ENCODE peak calls at places on chromosomes 2 and 18, in four cellular contexts. C is SK-N-SH, L is uterus, D is tibial nerve. F is an unnamed sample.

GRCh38 chr2:211823886-211824479 is 714.6 kb downstream of the ERBB4 start:
- DNase-seq in D (no peak), C (no peak), L (no peak), F (no peak)

GRCh38 chr2:17757321-17757720 is 3.4 kb downstream of the GEN1 start:
- DNase-seq in L (no peak), D (no peak), C (no peak), F (no peak)

GRCh38 chr2:31580321-31581117 is at the start of gene SRD5A2:
- DNase-seq in C (peak), L (no peak), D (no peak), F (peak)

GRCh38 chr2:203718087-203718486 is 11.6 kb downstream of the CD28 start:
- DNase-seq in L (peak), C (no peak), D (no peak), F (no peak)

GRCh38 chr2:30282081-30282480 is 50.7 kb downstream of the LBH start:
- DNase-seq in C (no peak), L (no peak), D (no peak), F (no peak)

GRCh38 chr2:235050992-235051351 is 99.2 kb downstream of the SH3BP4 start:
- DNase-seq in D (peak), C (peak), L (peak), F (peak)

GRCh38 chr2:65952966-65953365 is 482.0 kb upstream of the MEIS1 start:
- DNase-seq in C (no peak), L (no peak), D (no peak), F (no peak)

GRCh38 chr2:122138561-122138960 is 383.1 kb downstream of the TSN start:
- DNase-seq in D (no peak), L (no peak), C (no peak), F (no peak)

GRCh38 chr2:124301915-124302314 is 276.8 kb downstream of the CNTNAP5 start:
- DNase-seq in C (no peak), L (no peak), D (no peak), F (no peak)

GRCh38 chr18:24726727-24727539 is 266.5 kb downstream of the HRH4 start:
- DNase-seq in C (peak), L (peak), D (peak), F (peak)

GRCh38 chr2:233979748-233980147 is 62.6 kb downstream of the TRPM8 start:
- DNase-seq in L (no peak), C (no peak), D (no peak), F (no peak)

GRCh38 chr18:27763341-27763740 is 413.6 kb downstream of the CDH2 start:
- DNase-seq in C (no peak), D (no peak), L (no peak), F (no peak)

GRCh38 chr2:126769118-126769517 is 113.2 kb downstream of the GYPC start:
- DNase-seq in L (no peak), D (no peak), C (no peak), F (no peak)

GRCh38 chr2:54722641-54723299 is 692 bp upstream of the EML6 start:
- DNase-seq in D (no peak), C (no peak), L (no peak), F (no peak)

GRCh38 chr2:240819404-240820013 is 510 bp downstream of the KIF1A start:
- DNase-seq in D (no peak), L (no peak), C (peak), F (no peak)

GRCh38 chr18:58565021-58565420 is 63.9 kb downstream of the ALPK2 start:
- DNase-seq in L (no peak), C (no peak), D (peak), F (no peak)

GRCh38 chr2:73823916-73824523 is 4.7 kb upstream of the STAMBP start:
- DNase-seq in D (peak), L (peak), C (peak), F (no peak)

GRCh38 chr2:201580486-201580885 is 62.8 kb downstream of the TMEM237 start:
- DNase-seq in L (no peak), D (no peak), C (no peak), F (no peak)

GRCh38 chr2:96962567-96963203 is 23.7 kb downstream of the FAM178B start:
- DNase-seq in C (no peak), D (no peak), L (no peak), F (no peak)

GRCh38 chr2:55419236-55419513 is 481 bp downstream of the CCDC88A start:
- DNase-seq in C (peak), L (no peak), D (peak), F (no peak)

GRCh38 chr2:219401621-219402020 is 13.9 kb upstream of the DNPEP start:
- DNase-seq in D (no peak), L (no peak), C (no peak), F (no peak)

GRCh38 chr2:73759904-73760303 is 20.0 kb downstream of the DUSP11 start:
- DNase-seq in L (no peak), D (no peak), C (no peak), F (no peak)

GRCh38 chr2:112480540-112481049 is 1.4 kb upstream of the TTL start:
- DNase-seq in L (no peak), C (peak), D (no peak), F (no peak)

GRCh38 chr2:10137053-10137843 is 14.7 kb downstream of the RRM2 start:
- DNase-seq in D (no peak), C (no peak), L (no peak), F (no peak)

GRCh38 chr2:212711851-212712250 is 173.2 kb upstream of the ERBB4 start:
- DNase-seq in L (no peak), C (no peak), D (no peak), F (no peak)

GRCh38 chr2:56583796-56584313 is 400.1 kb downstream of the CCDC85A start:
- DNase-seq in C (no peak), D (no peak), L (no peak), F (no peak)

GRCh38 chr18:12288406-12288762 is 19.7 kb upstream of the TUBB6 start:
- DNase-seq in C (no peak), L (no peak), D (no peak), F (no peak)

GRCh38 chr2:119550346-119550745 is 6.1 kb downstream of the CFAP221 start:
- DNase-seq in D (no peak), L (no peak), C (no peak), F (no peak)

GRCh38 chr2:78418041-78418440 is 607.5 kb upstream of the REG3G start:
- DNase-seq in C (no peak), D (no peak), L (no peak), F (no peak)

GRCh38 chr18:75110846-75111415 is 98.0 kb downstream of the PTGR3 start:
- DNase-seq in C (no peak), D (no peak), L (no peak), F (no peak)

GRCh38 chr2:189293164-189293563 is 113.6 kb upstream of the COL5A2 start:
- DNase-seq in L (no peak), C (no peak), D (no peak), F (no peak)

GRCh38 chr2:227860116-227860724 is 11.2 kb upstream of the DAW1 start:
- DNase-seq in D (no peak), C (no peak), L (no peak), F (no peak)

GRCh38 chr2:183409662-183410061 is 285.4 kb downstream of the NUP35 start:
- DNase-seq in L (no peak), C (no peak), D (no peak), F (no peak)

GRCh38 chr2:224645722-224646121 is 60.6 kb upstream of the CUL3 start:
- DNase-seq in D (no peak), C (no peak), L (no peak), F (no peak)

GRCh38 chr2:186558512-186559276 is 31.2 kb upstream of the ITGAV start:
- DNase-seq in D (no peak), L (no peak), C (no peak), F (no peak)

GRCh38 chr2:152065945-152066344 is 32.9 kb downstream of the CACNB4 start:
- DNase-seq in C (no peak), D (no peak), L (no peak), F (no peak)

GRCh38 chr2:99957724-99958123 is 184.7 kb downstream of the AFF3 start:
- DNase-seq in D (no peak), C (no peak), L (no peak), F (no peak)

DNA sequence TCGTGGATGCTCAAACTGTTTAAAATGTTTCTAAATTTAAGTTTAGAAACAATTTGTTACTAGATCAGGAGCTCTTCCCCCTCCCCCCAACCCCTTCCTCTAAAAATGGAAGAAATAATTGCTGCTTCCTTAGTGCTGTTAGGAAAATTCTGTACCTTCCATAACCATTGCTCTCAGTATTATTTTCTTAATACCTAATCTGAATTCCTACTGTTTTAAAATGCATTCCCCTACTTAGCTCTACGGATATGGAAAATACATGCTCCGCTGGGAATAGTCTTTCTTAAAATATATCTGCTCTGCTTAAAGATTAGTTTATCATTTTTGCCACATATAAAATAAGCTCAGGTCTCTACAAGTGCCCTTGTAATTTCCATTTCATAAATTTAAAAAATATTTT is 215.2 kb downstream of the TGIF1 start:
- DNase-seq in D (no peak), C (no peak), L (no peak), F (no peak)
- H3K27ac ChIP-seq in D (no peak), C (no peak), L (no peak), F (no peak)

DNA sequence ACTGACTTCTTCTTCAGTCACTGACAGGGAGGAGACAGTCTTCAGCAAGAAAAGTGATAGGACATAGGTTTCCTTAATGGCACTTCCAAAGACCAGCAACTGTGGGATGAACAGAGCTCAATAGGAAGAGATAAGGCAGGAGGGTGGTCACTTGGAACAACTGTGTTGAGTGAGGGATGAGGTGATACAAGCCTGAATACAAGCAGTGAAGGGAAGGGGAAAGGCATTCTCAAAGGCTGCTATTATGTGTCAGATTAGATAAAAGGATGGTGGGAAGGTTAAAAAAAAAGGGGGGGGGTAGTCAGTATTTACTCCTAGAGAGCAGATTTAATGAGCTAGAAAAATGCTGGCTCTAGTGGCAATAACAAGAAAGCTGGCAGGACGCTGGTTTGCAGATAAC is 25.7 kb downstream of the CCBE1 start:
- DNase-seq in L (no peak), D (no peak), C (no peak), F (no peak)
- H3K27ac ChIP-seq in L (peak), D (no peak), C (no peak), F (no peak)

DNA sequence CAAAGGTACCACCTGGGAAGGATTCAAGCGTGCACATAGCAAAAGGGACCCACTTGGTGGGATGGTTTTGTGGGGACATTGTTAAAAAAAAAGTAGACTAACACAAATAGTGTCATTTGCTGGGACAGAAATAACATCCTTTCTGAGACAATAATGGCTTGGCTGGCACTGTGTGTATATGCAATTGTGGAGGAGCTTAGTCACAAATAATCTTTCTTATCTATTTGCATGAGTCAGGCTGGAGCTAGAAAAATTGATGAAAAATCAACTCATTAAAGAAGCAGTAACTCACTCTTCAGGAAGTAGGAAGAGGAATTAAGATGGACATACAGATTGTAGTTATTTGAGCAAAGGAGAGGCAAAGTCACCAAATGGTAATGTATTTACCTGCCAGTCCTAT is 29.5 kb upstream of the ITGB6 start:
- DNase-seq in L (no peak), C (no peak), D (no peak), F (no peak)
- H3K27ac ChIP-seq in L (no peak), C (peak), D (no peak), F (no peak)

GRCh38 chr18:54218299-54218698 is 6.2 kb downstream of the MBD2 start:
- DNase-seq in L (no peak), C (no peak), D (no peak), F (no peak)

GRCh38 chr18:54224379-54225014 is at the start of gene MBD2:
- DNase-seq in D (peak), L (peak), C (peak), F (peak)

GRCh38 chr18:54223568-54224241 is 764 bp downstream of the MBD2 start:
- DNase-seq in C (peak), D (peak), L (peak), F (peak)

GRCh38 chr18:54220406-54220805 is 4.1 kb downstream of the MBD2 start:
- DNase-seq in L (no peak), C (no peak), D (no peak), F (no peak)

DNA sequence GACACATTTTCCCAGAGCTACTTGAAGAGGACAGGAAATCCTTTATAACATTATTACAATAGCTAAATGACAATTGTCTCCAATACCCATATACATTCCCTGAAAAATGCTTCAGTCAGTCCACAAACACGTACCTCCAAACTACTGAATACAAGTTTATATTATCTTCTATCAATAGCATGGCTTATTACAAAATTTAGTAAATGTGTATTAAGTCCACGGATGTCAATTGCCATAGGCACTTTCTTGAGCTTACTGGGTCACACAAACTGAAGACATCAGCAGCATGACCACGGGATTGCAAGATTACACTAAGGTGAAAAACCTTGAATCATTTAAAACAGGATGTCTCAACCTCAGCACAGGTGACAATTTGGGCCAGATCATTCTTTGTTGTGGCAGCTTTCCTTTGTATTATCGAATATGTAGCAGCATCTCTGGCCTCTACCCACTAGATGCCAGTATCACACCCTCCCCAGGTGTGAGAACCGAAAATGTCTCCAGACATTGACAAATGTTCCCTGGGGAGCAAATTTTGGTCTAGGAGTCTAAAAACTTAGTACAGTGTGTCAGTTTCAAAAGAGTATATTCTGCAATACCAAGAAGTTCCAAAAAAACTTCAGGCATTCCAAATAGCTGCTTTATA is 1.4 kb downstream of the MBD2 start:
- DNase-seq in C (no peak), L (no peak), D (no peak), F (no peak)
- H3K27ac ChIP-seq in C (peak), L (peak), D (no peak), F (no peak)

GRCh38 chr2:232501794-232502499 is 14.3 kb upstream of the ECEL1 start:
- DNase-seq in D (no peak), L (no peak), C (no peak), F (no peak)

GRCh38 chr2:232504438-232504837 is 15.8 kb upstream of the PRSS56 start:
- DNase-seq in C (no peak), D (no peak), L (no peak), F (no peak)

GRCh38 chr2:232502513-232502900 is 14.9 kb upstream of the ECEL1 start:
- DNase-seq in L (no peak), D (no peak), C (no peak), F (no peak)

GRCh38 chr2:232502901-232503791 is 15.5 kb upstream of the ECEL1 start:
- DNase-seq in C (peak), D (no peak), L (no peak), F (no peak)

GRCh38 chr2:232503792-232504323 is 16.2 kb upstream of the ECEL1 start:
- DNase-seq in C (no peak), D (no peak), L (no peak), F (no peak)
- H3K27ac ChIP-seq in C (no peak), D (no peak), L (no peak), F (no peak)

GRCh38 chr2:51511002-51511401 is 479.1 kb upstream of the NRXN1 start:
- DNase-seq in L (no peak), C (no peak), D (no peak), F (no peak)

GRCh38 chr2:51505533-51505932 is 473.6 kb upstream of the NRXN1 start:
- DNase-seq in L (no peak), D (no peak), C (no peak), F (no peak)

GRCh38 chr2:51510298-51510697 is 478.4 kb upstream of the NRXN1 start:
- DNase-seq in L (no peak), D (no peak), C (no peak), F (no peak)
- H3K27ac ChIP-seq in L (no peak), D (no peak), C (no peak), F (no peak)

GRCh38 chr2:217840522-217840921 is 162.3 kb downstream of the TNS1 start:
- DNase-seq in D (no peak), L (no peak), C (no peak), F (no peak)

GRCh38 chr2:217844696-217845095 is 158.1 kb downstream of the TNS1 start:
- DNase-seq in L (no peak), C (no peak), D (no peak), F (no peak)

GRCh38 chr2:217845251-217845650 is 157.5 kb downstream of the TNS1 start:
- DNase-seq in D (no peak), L (no peak), C (no peak), F (no peak)

GRCh38 chr2:217842038-217842437 is 160.8 kb downstream of the TNS1 start:
- DNase-seq in L (no peak), C (no peak), D (no peak), F (no peak)

GRCh38 chr2:217843353-217843752 is 159.4 kb downstream of the TNS1 start:
- DNase-seq in C (no peak), D (no peak), L (no peak), F (no peak)
- H3K27ac ChIP-seq in C (no peak), D (no peak), L (no peak), F (no peak)

GRCh38 chr2:43344911-43345373 is 118.5 kb upstream of the ZFP36L2 start:
- DNase-seq in L (no peak), D (no peak), C (peak), F (no peak)

GRCh38 chr2:43341959-43342757 is 115.8 kb upstream of the ZFP36L2 start:
- DNase-seq in L (no peak), D (no peak), C (no peak), F (no peak)

GRCh38 chr2:43340066-43340465 is 113.7 kb upstream of the ZFP36L2 start:
- DNase-seq in L (peak), D (no peak), C (no peak), F (no peak)

GRCh38 chr2:43343573-43344304 is 117.3 kb upstream of the ZFP36L2 start:
- DNase-seq in D (peak), L (peak), C (no peak), F (peak)

DNA sequence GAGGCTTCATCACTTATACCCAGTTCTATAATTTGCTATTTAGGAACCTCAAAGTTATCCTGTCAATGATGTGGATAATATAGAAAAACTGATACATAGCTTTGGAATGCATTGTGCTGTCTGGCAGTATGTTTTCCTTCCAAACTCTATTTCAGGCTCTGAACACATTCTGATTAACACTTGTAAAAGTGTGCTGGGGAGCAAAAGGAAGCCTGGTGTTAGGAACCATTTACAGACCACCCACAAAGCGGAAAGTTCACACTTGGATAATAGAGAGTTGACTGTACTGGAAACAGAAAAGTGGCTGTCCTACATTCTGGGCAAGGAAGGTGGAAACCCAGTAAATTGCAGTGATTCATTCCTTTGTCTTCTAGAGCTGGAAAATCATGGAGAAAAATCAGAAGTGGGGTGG is 114.5 kb upstream of the ZFP36L2 start:
- DNase-seq in D (no peak), L (no peak), C (no peak), F (no peak)
- H3K27ac ChIP-seq in D (no peak), L (peak), C (peak), F (peak)

GRCh38 chr2:217687771-217688170 is 315.0 kb downstream of the TNS1 start:
- DNase-seq in C (no peak), L (no peak), D (no peak), F (no peak)
- H3K27ac ChIP-seq in C (no peak), L (peak), D (no peak), F (no peak)